ENCODE peak calls at places on chromosomes 11 and 22, in seven cellular contexts. P is body of pancreas, W is adrenal gland, Y is spleen, D is mesendoderm, N is mucosa of descending colon, M is cardiac muscle cell. I is an unnamed sample. For H3K36me3, the result is how much of the 10 kb centered on the place peaks cover.

GRCh38 chr11:128297111-128297651 is 290.2 kb downstream of the ETS1 start:
- DNase-seq in P (no peak), W (no peak), Y (no peak), D (no peak), N (no peak), M (no peak), I (no peak)

GRCh38 chr22:23218867-23219251 is 38.5 kb downstream of the BCR start:
- DNase-seq in P (peak), W (peak), Y (peak), D (peak), N (peak), M (peak), I (peak)

GRCh38 chr11:126113963-126114362 is 51.3 kb upstream of the CDON start:
- DNase-seq in P (no peak), W (no peak), Y (peak), D (no peak), N (no peak), M (no peak), I (no peak)

GRCh38 chr11:132318421-132319157 is 948.2 kb downstream of the NTM start:
- DNase-seq in P (no peak), W (no peak), Y (no peak), D (no peak), N (no peak), M (no peak), I (no peak)

GRCh38 chr11:46066335-46066734 is 54.9 kb downstream of the PHF21A start:
- DNase-seq in P (no peak), W (no peak), Y (no peak), D (no peak), N (no peak), M (no peak), I (no peak)

GRCh38 chr11:32434387-32435151 is 770 bp downstream of the WT1 start:
- DNase-seq in P (no peak), W (no peak), Y (peak), D (peak), N (no peak), M (no peak), I (peak)

GRCh38 chr22:47299211-47299878 is 536.9 kb downstream of the TBC1D22A start:
- DNase-seq in P (no peak), W (no peak), Y (no peak), D (no peak), N (no peak), M (no peak), I (peak)

GRCh38 chr11:110598725-110599124 is 113.5 kb downstream of the ARHGAP20 start:
- DNase-seq in P (no peak), W (no peak), Y (no peak), D (no peak), N (no peak), M (no peak), I (no peak)

GRCh38 chr11:134864233-134864967 is 452.4 kb upstream of the B3GAT1 start:
- DNase-seq in P (no peak), W (no peak), Y (no peak), D (no peak), N (no peak), M (no peak), I (no peak)

GRCh38 chr22:36323182-36323854 is 64.4 kb downstream of the MYH9 start:
- DNase-seq in P (no peak), W (peak), Y (no peak), D (no peak), N (no peak), M (peak), I (no peak)

GRCh38 chr11:68266936-68267880 is 4.6 kb downstream of the C11orf24 start:
- DNase-seq in P (no peak), W (no peak), Y (no peak), D (no peak), N (no peak), M (no peak), I (no peak)

GRCh38 chr11:114738954-114739353 is 60.6 kb downstream of the NXPE2 start:
- DNase-seq in P (peak), W (peak), Y (no peak), D (peak), N (peak), M (peak), I (peak)

GRCh38 chr11:110087820-110088534 is 5.2 kb upstream of the ZC3H12C start:
- DNase-seq in P (no peak), W (no peak), Y (no peak), D (no peak), N (no peak), M (no peak), I (no peak)

GRCh38 chr11:8913961-8914660 is 3.1 kb downstream of the AKIP1 start:
- DNase-seq in P (peak), W (no peak), Y (no peak), D (peak), N (no peak), M (peak), I (peak)

GRCh38 chr11:35255514-35255913 is 116.5 kb downstream of the CD44 start:
- DNase-seq in P (no peak), W (no peak), Y (no peak), D (no peak), N (no peak), M (no peak), I (no peak)

GRCh38 chr11:129460714-129461113 is 85.1 kb downstream of the BARX2 start:
- DNase-seq in P (peak), W (no peak), Y (no peak), D (no peak), N (no peak), M (no peak), I (no peak)

GRCh38 chr22:38704568-38705234 is 1.0 kb upstream of the GTPBP1 start:
- DNase-seq in P (no peak), W (no peak), Y (no peak), D (peak), N (no peak), M (no peak), I (no peak)

GRCh38 chr22:27534720-27535125 is 266.8 kb downstream of the MN1 start:
- DNase-seq in P (no peak), W (no peak), Y (peak), D (no peak), N (no peak), M (no peak), I (no peak)

GRCh38 chr11:44771252-44771734 is 44.5 kb downstream of the TSPAN18 start:
- DNase-seq in P (no peak), W (no peak), Y (no peak), D (no peak), N (no peak), M (no peak), I (no peak)

GRCh38 chr11:82996966-82997606 is 74.6 kb downstream of the RAB30 start:
- DNase-seq in P (peak), W (no peak), Y (no peak), D (no peak), N (peak), M (no peak), I (no peak)

GRCh38 chr22:39176067-39176621 is 23.7 kb upstream of the CBX7 start:
- DNase-seq in P (peak), W (peak), Y (peak), D (peak), N (no peak), M (peak), I (peak)

GRCh38 chr11:94007906-94008305 is 13.2 kb upstream of the HEPHL1 start:
- DNase-seq in P (no peak), W (no peak), Y (no peak), D (no peak), N (no peak), M (no peak), I (no peak)

GRCh38 chr22:21991774-21992173 is 9.2 kb upstream of the TOP3B start:
- DNase-seq in P (no peak), W (no peak), Y (no peak), D (no peak), N (no peak), M (no peak), I (peak)

GRCh38 chr11:72225411-72225951 is 914 bp downstream of the INPPL1 start:
- DNase-seq in P (no peak), W (no peak), Y (peak), D (peak), N (no peak), M (peak), I (peak)

GRCh38 chr11:10878408-10879214 is 20.8 kb upstream of the ZBED5 start:
- DNase-seq in P (no peak), W (no peak), Y (no peak), D (peak), N (no peak), M (peak), I (peak)

GRCh38 chr11:128725630-128726461 is 32.0 kb downstream of the FLI1 start:
- DNase-seq in P (no peak), W (no peak), Y (peak), D (no peak), N (no peak), M (no peak), I (no peak)

GRCh38 chr22:22836635-22837034 is 51.0 kb upstream of the IGLL5 start:
- DNase-seq in P (no peak), W (no peak), Y (no peak), D (no peak), N (no peak), M (no peak), I (no peak)

GRCh38 chr11:57302489-57302888 is 22.3 kb downstream of the TNKS1BP1 start:
- DNase-seq in P (no peak), W (no peak), Y (no peak), D (no peak), N (no peak), M (no peak), I (peak)

GRCh38 chr22:41976070-41976901 is 7.0 kb downstream of the SEPTIN3 start:
- DNase-seq in P (peak), W (no peak), Y (peak), D (no peak), N (peak), M (peak), I (peak)

GRCh38 chr11:22690245-22690644 is 23.8 kb downstream of the GAS2 start:
- DNase-seq in P (no peak), W (no peak), Y (no peak), D (no peak), N (no peak), M (no peak), I (no peak)

GRCh38 chr11:69479591-69480271 is 1.7 kb upstream of the LINC01488 start:
- DNase-seq in P (peak), W (no peak), Y (peak), D (no peak), N (peak), M (no peak), I (no peak)

GRCh38 chr11:76049506-76049905 is 156.8 kb downstream of the WNT11 start:
- DNase-seq in P (no peak), W (no peak), Y (no peak), D (no peak), N (no peak), M (no peak), I (no peak)

GRCh38 chr11:128840137-128840536 is 27.0 kb downstream of the KCNJ1 start:
- DNase-seq in P (no peak), W (no peak), Y (no peak), D (no peak), N (no peak), M (no peak), I (no peak)

GRCh38 chr11:2761131-2762030 is 61.6 kb upstream of the KCNQ1OT1 start:
- DNase-seq in P (peak), W (peak), Y (peak), D (no peak), N (peak), M (no peak), I (peak)

GRCh38 chr22:17698948-17699347 is 60.4 kb downstream of the BCL2L13 start:
- DNase-seq in P (no peak), W (no peak), Y (no peak), D (no peak), N (no peak), M (no peak), I (no peak)

DNA sequence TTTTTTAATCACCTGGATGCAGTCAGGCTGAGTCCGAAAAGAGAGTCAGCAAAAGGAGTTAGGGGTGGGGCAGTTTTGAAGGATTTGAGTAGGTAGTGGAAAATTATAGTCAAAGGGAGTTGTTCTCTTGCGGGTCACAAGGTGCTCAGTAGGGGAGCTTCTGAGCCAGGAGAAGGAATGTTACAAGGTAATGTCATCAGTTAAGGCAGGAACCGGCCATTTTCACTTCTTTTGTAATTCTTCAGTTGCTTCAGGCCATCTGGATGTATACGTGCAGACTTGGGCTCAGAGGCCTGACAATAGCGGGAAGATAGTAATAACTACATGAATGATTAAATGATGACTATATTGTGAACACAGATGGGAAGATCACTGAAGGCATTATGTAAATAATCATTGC is 6.2 kb downstream of the SC5D start:
- DNase-seq in P (no peak), W (no peak), Y (no peak), D (peak), N (no peak), M (no peak), I (no peak)
- H3K36me3 ChIP-seq in P (under half), W (under half), Y (under half), D (under half), N (under half), M (under half), I (under half)

GRCh38 chr11:130912552-130912951 is 3.7 kb downstream of the SNX19 start:
- DNase-seq in P (no peak), W (no peak), Y (no peak), D (no peak), N (no peak), M (no peak), I (no peak)
- H3K4me3 ChIP-seq in P (no peak), W (no peak), Y (no peak), D (no peak), N (no peak), M (no peak), I (no peak)

DNA sequence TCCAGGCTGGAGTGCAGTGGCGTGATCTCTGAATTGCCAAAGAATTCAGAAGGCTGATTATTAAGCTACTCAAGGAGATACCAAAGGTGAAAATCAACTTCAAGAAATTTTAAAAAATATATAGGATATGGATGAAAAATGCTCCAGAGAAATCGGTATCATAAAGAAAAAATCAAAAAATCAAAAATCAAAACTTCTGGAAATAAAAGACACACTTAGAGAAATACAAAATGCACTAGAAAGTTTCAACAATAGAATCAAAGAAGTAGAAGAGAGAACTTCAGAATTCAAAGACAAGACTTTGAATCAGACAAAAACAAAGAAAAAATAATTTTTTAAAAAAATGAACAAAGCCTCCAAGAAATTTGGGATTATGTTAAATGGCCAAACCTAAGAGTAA is 45.6 kb upstream of the CLTCL1 start:
- DNase-seq in P (no peak), W (no peak), Y (no peak), D (no peak), N (no peak), M (no peak), I (no peak)
- H3K36me3 ChIP-seq in P (under half), W (under half), Y (half or more), D (under half), N (under half), M (under half), I (under half)

GRCh38 chr11:43547900-43548381 is 132.6 kb upstream of the HSD17B12 start:
- DNase-seq in P (peak), W (peak), Y (no peak), D (no peak), N (peak), M (peak), I (peak)
- H3K4me3 ChIP-seq in P (no peak), W (peak), Y (no peak), D (no peak), N (no peak), M (peak), I (peak)

GRCh38 chr22:31431950-31432349 is 32.5 kb downstream of the DRG1 start:
- DNase-seq in P (no peak), W (peak), Y (no peak), D (no peak), N (no peak), M (no peak), I (no peak)
- H3K36me3 ChIP-seq in P (under half), W (under half), Y (half or more), D (under half), N (under half), M (half or more), I (under half)

GRCh38 chr11:7577226-7577882 is 63.6 kb downstream of the PPFIBP2 start:
- DNase-seq in P (no peak), W (no peak), Y (no peak), D (peak), N (peak), M (no peak), I (no peak)
- H3K4me3 ChIP-seq in P (no peak), W (peak), Y (no peak), D (no peak), N (no peak), M (no peak), I (no peak)